ENCODE peak calls at places on chromosomes 12 and 14, in four cellular contexts. E is activated gamma-delta T cell treated with Interleukin-2 at 50 U/mL for 16 hours, W is NCI-H2029, A is natural killer cell. U is an unnamed sample.

GRCh38 chr14:104536942-104537612 is 42.5 kb upstream of the C14orf180 start:
- DNase-seq in E (no peak), A (no peak), W (no peak), U (no peak)

GRCh38 chr12:129579879-129580278 is 323.9 kb downstream of the TMEM132D start:
- DNase-seq in W (no peak), A (no peak), E (no peak), U (no peak)

GRCh38 chr12:30748150-30748549 is 6.6 kb downstream of the CAPRIN2 start:
- DNase-seq in W (no peak), A (no peak), E (no peak), U (no peak)

GRCh38 chr14:49641697-49642129 is 6.7 kb upstream of the DNAAF2 start:
- DNase-seq in A (no peak), E (no peak), W (peak), U (no peak)

GRCh38 chr12:41365653-41366131 is 177.6 kb downstream of the PDZRN4 start:
- DNase-seq in A (no peak), E (no peak), W (peak), U (no peak)

GRCh38 chr12:77053259-77053658 is 12.1 kb downstream of the E2F7 start:
- DNase-seq in A (no peak), W (no peak), E (no peak), U (no peak)

GRCh38 chr14:79270361-79270760 is 940.9 kb downstream of the DIO2 start:
- DNase-seq in A (no peak), W (no peak), E (no peak), U (no peak)

GRCh38 chr12:88108021-88108420 is 33.9 kb downstream of the CEP290 start:
- DNase-seq in A (no peak), W (no peak), E (no peak), U (no peak)

GRCh38 chr12:122951979-122952892 is 14.0 kb downstream of the ABCB9 start:
- DNase-seq in W (peak), E (peak), A (peak), U (peak)

GRCh38 chr12:52434760-52435530 is 774 bp upstream of the KRT75 start:
- DNase-seq in E (no peak), W (no peak), A (no peak), U (no peak)

GRCh38 chr12:132588821-132589669 is 21.3 kb downstream of the LRCOL1 start:
- DNase-seq in W (no peak), E (no peak), A (no peak), U (no peak)

GRCh38 chr12:57477710-57478681 is 1.7 kb downstream of the ARHGAP9 start:
- DNase-seq in A (peak), E (peak), W (no peak), U (peak)

GRCh38 chr12:56635539-56636117 is 5.5 kb upstream of the BAZ2A start:
- DNase-seq in A (peak), W (peak), E (peak), U (no peak)

GRCh38 chr12:10235761-10236631 is 23.3 kb downstream of the GABARAPL1 start:
- DNase-seq in W (peak), E (peak), A (peak), U (no peak)

GRCh38 chr14:54784657-54785056 is 118.0 kb downstream of the GCH1 start:
- DNase-seq in W (no peak), E (no peak), A (no peak), U (no peak)

U was measured in NK-92 treated with Interleukin-12 subunit alpha and Interleukin-12 subunit beta, amount 100 ng/mL, for 24 hours.